ENCODE peak calls at places on chromosomes 3 and 15, in five cellular contexts. F, I, G, Y and Q are unnamed samples.
A peak's percentile ranks its signal among the peaks of the same experiment; 100 is the strongest.

GRCh38 chr15:65829150-65829764 is 37.2 kb upstream of the DENND4A start:
- DNase-seq in Y (peak; percentile 28), F (no peak), I (no peak), G (no peak), Q (no peak)

GRCh38 chr3:196868297-196868661 is 559 bp downstream of the SENP5 start:
- DNase-seq in G (no peak), Y (peak; percentile 23), I (no peak), F (no peak), Q (peak; percentile 57)

GRCh38 chr3:132804498-132804897 is 82.3 kb upstream of the NPHP3 start:
- DNase-seq in F (no peak), Y (no peak), I (no peak), G (no peak), Q (no peak)

GRCh38 chr3:8822141-8822540 is 52.7 kb upstream of the OXTR start:
- DNase-seq in F (no peak), Y (no peak), G (no peak), I (no peak), Q (no peak)

GRCh38 chr15:58474741-58475323 is 43.0 kb downstream of the LIPC start:
- DNase-seq in I (no peak), F (no peak), G (no peak), Y (no peak), Q (no peak)

GRCh38 chr3:71684752-71685151 is 40.5 kb downstream of the EIF4E3 start:
- DNase-seq in I (no peak), Y (no peak), G (no peak), F (no peak), Q (peak; percentile 79)

GRCh38 chr3:52245322-52246263 is at the start of gene PPM1M:
- DNase-seq in I (no peak), F (no peak), Y (peak; percentile 77), G (no peak), Q (peak; percentile 51)

GRCh38 chr15:37252530-37252929 is 152.2 kb upstream of the MEIS2 start:
- DNase-seq in F (no peak), G (no peak), I (no peak), Y (no peak), Q (no peak)

GRCh38 chr15:77013786-77014136 is 18.8 kb downstream of the PSTPIP1 start:
- DNase-seq in F (peak; percentile 72), Y (no peak), I (no peak), G (peak; percentile 88), Q (no peak)

GRCh38 chr3:111700054-111700453 is 104.9 kb upstream of the ZBED2 start:
- DNase-seq in Y (no peak), I (no peak), G (no peak), F (no peak), Q (no peak)

GRCh38 chr3:188664795-188665194 is 507.0 kb upstream of the TPRG1 start:
- DNase-seq in I (no peak), Y (no peak), F (no peak), G (no peak), Q (no peak)